ENCODE peak calls at places on chromosomes 7 and 10, in five cellular contexts. T is WTC11; E is Calu3; K is CD8-positive, alpha-beta memory T cell; D is DMS 273 treated with DMSO at 0.1 percent for 48 hours. V is an unnamed sample.

GRCh38 chr10:116038259-116038658 is 234.7 kb downstream of the GFRA1 start:
- DNase-seq in T (no peak), E (no peak), K (no peak), D (no peak), V (no peak)

GRCh38 chr7:113856010-113856409 is 62.8 kb downstream of the PPP1R3A start:
- DNase-seq in T (no peak), E (no peak), K (no peak), D (no peak), V (no peak)

GRCh38 chr7:20016669-20017068 is 200.5 kb downstream of the MACC1 start:
- DNase-seq in T (no peak), E (no peak), K (no peak), D (no peak), V (no peak)

GRCh38 chr7:2982401-2982800 is 61.3 kb downstream of the CARD11 start:
- DNase-seq in T (no peak), E (no peak), K (no peak), D (no peak), V (no peak)

GRCh38 chr7:151743481-151743983 is 133.4 kb downstream of the PRKAG2 start:
- DNase-seq in T (no peak), E (no peak), K (no peak), D (no peak), V (no peak)

GRCh38 chr7:150322114-150322832 is 882 bp upstream of the LRRC61 start:
- DNase-seq in T (no peak), E (no peak), K (peak), D (no peak), V (no peak)

GRCh38 chr10:59536151-59536550 is 173.5 kb downstream of the SLC16A9 start:
- DNase-seq in T (no peak), E (no peak), K (no peak), D (no peak), V (no peak)

GRCh38 chr10:22334414-22335203 is 10.7 kb upstream of the SPAG6 start:
- DNase-seq in T (peak), E (no peak), K (no peak), D (no peak), V (no peak)

GRCh38 chr7:128827248-128827958 is 2.8 kb upstream of the FLNC start:
- DNase-seq in T (no peak), E (no peak), K (no peak), D (no peak), V (peak)

GRCh38 chr10:103153302-103153759 is 39.7 kb downstream of the NT5C2 start:
- DNase-seq in T (no peak), E (no peak), K (no peak), D (no peak), V (no peak)

GRCh38 chr7:47045169-47045568 is 536.7 kb downstream of the TNS3 start:
- DNase-seq in T (no peak), E (no peak), K (no peak), D (no peak), V (no peak)